ENCODE peak calls at places on chromosomes 7 and 10, in five cellular contexts. O is cardiac fibroblast, X is upper lobe of right lung, P is heart left ventricle, B is uterus. L is an unnamed sample.

GRCh38 chr10:79081353-79082034 is 12.7 kb downstream of the ZMIZ1 start:
- DNase-seq in O (peak; percentile 62), X (no peak), P (peak; percentile 76), B (no peak), L (no peak)

GRCh38 chr10:14904316-14904732 is 25.7 kb downstream of the SUV39H2 start:
- DNase-seq in O (peak; percentile 53), X (no peak), P (no peak), B (no peak), L (no peak)

GRCh38 chr10:116849271-116850057 is at the start of gene ENO4:
- DNase-seq in O (peak; percentile 79), X (peak; percentile 93), P (peak; percentile 72), B (peak; percentile 68), L (peak; percentile 88)

GRCh38 chr10:46020871-46021553 is 9.4 kb downstream of the NCOA4 start:
- DNase-seq in O (peak; percentile 79), X (no peak), P (no peak), B (no peak), L (no peak)

GRCh38 chr7:33886100-33886623 is 19.2 kb upstream of the BMPER start:
- DNase-seq in O (no peak), X (no peak), P (no peak), B (no peak), L (no peak)

GRCh38 chr7:57416601-57417358 is 33.2 kb upstream of the ZNF716 start:
- DNase-seq in O (no peak), X (no peak), P (no peak), B (no peak), L (no peak)

GRCh38 chr7:21469894-21470293 is 42.0 kb downstream of the SP4 start:
- DNase-seq in O (no peak), X (no peak), P (no peak), B (no peak), L (no peak)

GRCh38 chr10:93580824-93581223 is 14.4 kb downstream of the FFAR4 start:
- DNase-seq in O (peak; percentile 9), X (no peak), P (no peak), B (no peak), L (no peak)

GRCh38 chr10:125482108-125482507 is 200.9 kb downstream of the TEX36 start:
- DNase-seq in O (no peak), X (no peak), P (no peak), B (no peak), L (no peak)

GRCh38 chr7:131336956-131337355 is 9.3 kb downstream of the MKLN1 start:
- DNase-seq in O (peak; percentile 30), X (no peak), P (no peak), B (no peak), L (no peak)

GRCh38 chr10:9613338-9613737 is 1404.3 kb upstream of the CELF2 start:
- DNase-seq in O (peak; percentile 22), X (no peak), P (no peak), B (no peak), L (no peak)

GRCh38 chr10:132048294-132048667 is 17.5 kb upstream of the JAKMIP3 start:
- DNase-seq in O (no peak), X (no peak), P (no peak), B (no peak), L (peak; percentile 56)

DNA sequence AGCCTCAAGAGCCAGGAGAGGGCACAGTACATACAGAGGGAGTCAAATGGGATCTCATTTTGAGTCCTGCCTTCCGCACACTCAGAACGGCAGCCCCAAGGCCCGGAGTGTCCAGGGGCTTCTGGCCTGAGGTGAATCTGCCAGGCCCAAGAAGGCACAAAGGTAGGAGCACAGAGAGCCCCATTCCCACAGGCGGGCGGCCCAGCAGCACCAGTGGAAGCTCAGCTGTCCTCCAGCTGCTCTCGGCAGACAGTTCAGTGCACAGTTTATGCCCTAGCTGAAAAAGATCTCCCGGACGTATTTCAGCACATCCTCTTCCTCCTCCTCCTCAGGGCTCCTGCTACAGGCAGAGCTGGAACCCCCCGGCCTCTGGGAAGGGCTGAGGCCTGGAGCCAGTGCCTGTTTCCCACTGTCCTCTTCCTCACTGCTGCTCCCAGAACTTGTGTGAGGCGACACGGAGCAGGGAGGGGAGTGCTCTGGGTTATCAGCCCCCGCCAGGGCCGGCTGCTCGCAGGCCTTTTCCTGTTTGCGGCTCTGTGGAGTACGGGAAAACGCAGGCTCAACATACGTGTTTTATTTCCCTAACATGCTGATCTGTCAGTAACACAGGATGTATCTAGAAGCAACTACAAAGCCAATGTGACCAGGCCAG is 4.0 kb downstream of the CYREN start:
- DNase-seq in O (no peak), X (no peak), P (no peak), B (no peak), L (no peak)
- H3K4me3 ChIP-seq in O (no peak overlapping the region), X (no peak overlapping the region), P (no peak overlapping the region), B (no peak overlapping the region), L (no peak overlapping the region)

GRCh38 chr7:359226-359775 is 69.3 kb downstream of the FOXL3 start:
- DNase-seq in O (no peak), X (no peak), P (peak; percentile 11), B (no peak), L (no peak)
- H3K4me3 ChIP-seq in O (no peak overlapping the region), X (no peak overlapping the region), P (no peak overlapping the region), B (no peak overlapping the region), L (no peak overlapping the region)

DNA sequence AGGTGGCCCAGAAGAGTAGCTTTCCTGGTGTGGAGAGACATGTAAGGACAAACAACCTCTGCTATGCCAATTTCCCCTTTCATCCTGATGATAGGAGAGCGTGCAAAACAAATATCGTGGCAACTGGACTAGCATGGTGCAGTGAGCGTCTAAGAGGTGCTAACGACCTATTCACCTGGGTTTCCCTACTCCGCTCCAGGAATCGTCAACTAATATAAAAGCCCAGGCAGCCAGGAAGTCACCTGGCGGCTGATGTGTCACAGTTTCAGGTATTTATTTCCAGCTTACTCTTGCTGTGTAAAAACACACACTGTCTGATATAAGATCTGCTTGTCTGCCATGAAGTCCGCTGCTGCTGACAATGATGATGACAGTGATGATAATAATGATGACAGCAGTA is 56.5 kb upstream of the EFCAB10 start:
- DNase-seq in O (no peak), X (no peak), P (no peak), B (no peak), L (no peak)
- H3K4me3 ChIP-seq in O (no peak overlapping the region), X (no peak overlapping the region), P (no peak overlapping the region), B (no peak overlapping the region), L (no peak overlapping the region)

GRCh38 chr10:62199584-62199983 is 69.1 kb downstream of the RTKN2 start:
- DNase-seq in O (no peak), X (no peak), P (no peak), B (no peak), L (no peak)

GRCh38 chr10:62193479-62193878 is 75.2 kb downstream of the RTKN2 start:
- DNase-seq in O (no peak), X (no peak), P (no peak), B (no peak), L (no peak)

GRCh38 chr10:62194924-62195674 is 73.5 kb downstream of the RTKN2 start:
- DNase-seq in O (no peak), X (no peak), P (no peak), B (no peak), L (no peak)

GRCh38 chr10:62195675-62195926 is 73.0 kb downstream of the RTKN2 start:
- DNase-seq in O (no peak), X (no peak), P (no peak), B (no peak), L (no peak)

GRCh38 chr10:62196528-62196927 is 72.1 kb downstream of the RTKN2 start:
- DNase-seq in O (no peak), X (no peak), P (no peak), B (no peak), L (no peak)
- H3K4me3 ChIP-seq in O (no peak overlapping the region), X (no peak overlapping the region), P (no peak overlapping the region), B (no peak overlapping the region), L (no peak overlapping the region)

DNA sequence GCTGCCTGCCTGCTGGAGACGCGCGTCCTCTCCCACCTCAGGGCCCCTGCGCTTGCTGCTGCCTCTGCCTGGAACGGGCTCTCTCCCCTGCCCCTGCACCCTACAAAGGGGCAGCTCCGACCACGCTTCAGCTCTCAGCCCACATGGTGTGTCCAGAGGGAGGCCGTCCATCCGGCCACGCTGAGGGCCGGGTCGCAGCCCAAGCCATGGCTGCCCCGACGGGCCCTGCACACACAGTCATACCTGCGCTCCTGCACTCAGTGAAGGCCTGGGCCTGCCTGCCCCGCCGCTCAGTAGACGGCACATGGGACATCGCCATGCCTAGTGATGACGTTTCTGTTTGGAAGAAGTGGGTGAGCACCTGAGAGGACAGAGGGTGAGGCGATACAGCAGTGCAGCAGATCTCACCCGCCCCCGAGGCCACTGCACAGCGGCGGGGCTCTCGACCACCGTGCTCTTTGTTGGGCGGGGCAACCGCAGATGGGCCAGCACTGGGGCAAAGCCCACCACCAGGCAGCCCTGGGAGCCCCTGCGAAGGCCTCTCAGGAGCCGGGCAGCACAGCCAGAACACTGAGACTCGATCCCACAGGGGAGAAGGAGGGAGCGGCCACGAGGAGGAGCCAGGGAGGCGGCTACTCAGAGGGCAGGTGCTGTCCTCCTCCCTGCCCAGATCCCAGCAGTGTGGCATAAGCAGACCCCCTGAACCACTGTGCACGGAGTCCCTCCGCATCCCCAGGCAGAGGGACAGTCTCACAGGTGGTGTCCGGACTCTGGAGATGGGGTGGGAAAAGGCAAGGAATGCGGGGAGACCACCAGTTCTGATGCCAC is 129.5 kb downstream of the MAD1L1 start:
- DNase-seq in O (no peak), X (no peak), P (no peak), B (no peak), L (no peak)
- H3K4me3 ChIP-seq in O (no peak overlapping the region), X (no peak overlapping the region), P (no peak overlapping the region), B (peak overlapping the region; percentile 4), L (no peak overlapping the region)